ENCODE peak calls at places on chromosomes 4 and X, in six cellular contexts. U is colonic mucosa, S is MM.1S, J is stomach, I is IMR-90, Q is fibroblast of pulmonary artery. V is an unnamed sample.

GRCh38 chr4:61555789-61556188 is 355.7 kb downstream of the ADGRL3 start:
- DNase-seq in U (no peak), S (no peak), J (peak), I (peak), Q (peak), V (no peak)

GRCh38 chr4:81454498-81454897 is 17.2 kb downstream of the RASGEF1B start:
- DNase-seq in U (peak), S (no peak), J (no peak), I (peak), Q (no peak), V (peak)

GRCh38 chr4:76823516-76823915 is 74.4 kb downstream of the SOWAHB start:
- DNase-seq in U (no peak), S (no peak), J (no peak), I (peak), Q (no peak), V (peak)

GRCh38 chr4:10093801-10094552 is 22.6 kb downstream of the WDR1 start:
- DNase-seq in U (no peak), S (no peak), J (no peak), I (peak), Q (peak), V (peak)

GRCh38 chr4:10108391-10108790 is 8.2 kb downstream of the WDR1 start:
- DNase-seq in U (no peak), S (no peak), J (no peak), I (no peak), Q (no peak), V (peak)

GRCh38 chr4:26261400-26261799 is 59.4 kb upstream of the RBPJ start:
- DNase-seq in U (no peak), S (no peak), J (no peak), I (no peak), Q (no peak), V (no peak)

GRCh38 chrX:1012678-1013300 is 199.7 kb downstream of the CRLF2 start:
- DNase-seq in U (no peak), S (no peak), J (no peak), I (no peak), Q (no peak), V (no peak)

GRCh38 chrX:30215357-30215843 is at the start of gene MAGEB2:
- DNase-seq in U (no peak), S (no peak), J (no peak), I (no peak), Q (no peak), V (no peak)

GRCh38 chr4:138014664-138015288 is 227.4 kb downstream of the SLC7A11 start:
- DNase-seq in U (no peak), S (no peak), J (no peak), I (no peak), Q (no peak), V (no peak)

GRCh38 chrX:154136627-154137161 is 7.3 kb upstream of the OPN1LW start:
- DNase-seq in U (peak), S (peak), J (peak), I (peak), Q (peak), V (peak)

GRCh38 chrX:133984857-133985163 is 584 bp downstream of the GPC3 start:
- DNase-seq in U (no peak), S (no peak), J (no peak), I (no peak), Q (no peak), V (no peak)
- H3K4me3 ChIP-seq in U (no peak), S (no peak), J (peak), I (no peak), Q (no peak), V (no peak)

DNA sequence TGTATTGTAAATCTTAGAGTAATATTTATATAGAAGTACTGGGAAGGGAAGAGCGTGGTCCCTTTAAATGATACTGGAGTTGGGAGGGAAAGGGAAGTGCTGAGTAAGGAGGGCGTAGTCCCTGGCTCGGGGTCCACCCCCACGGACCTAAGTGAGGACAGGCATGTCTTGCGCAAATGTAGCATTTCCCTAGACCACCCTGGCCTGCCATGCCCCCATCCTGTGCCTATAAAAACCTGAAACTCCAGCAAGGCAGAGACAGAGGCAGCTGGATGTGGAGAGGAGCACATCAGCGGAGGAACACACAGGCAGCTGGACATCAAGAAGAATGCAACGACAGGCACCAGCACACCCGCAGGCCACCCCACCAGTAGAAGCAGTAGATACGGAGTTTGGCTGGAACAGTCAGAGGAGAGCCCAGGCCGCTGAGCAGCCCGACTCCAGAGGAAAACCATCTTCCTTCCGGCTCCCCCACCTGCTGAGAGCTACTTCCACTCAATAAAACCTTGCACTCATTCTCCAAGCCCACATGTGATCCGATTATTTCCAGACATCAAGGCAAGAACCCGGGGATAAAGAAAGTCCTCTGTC is 345.9 kb downstream of the FSTL5 start:
- DNase-seq in U (no peak), S (no peak), J (no peak), I (no peak), Q (no peak), V (no peak)
- H3K4me3 ChIP-seq in U (no peak), S (no peak), J (no peak), I (no peak), Q (no peak), V (no peak)

GRCh38 chrX:131703646-131704045 is 159.8 kb downstream of the OR13H1 start:
- DNase-seq in U (peak), S (no peak), J (no peak), I (no peak), Q (no peak), V (no peak)

GRCh38 chrX:131709553-131709952 is 165.7 kb downstream of the OR13H1 start:
- DNase-seq in U (no peak), S (no peak), J (no peak), I (no peak), Q (no peak), V (no peak)

DNA sequence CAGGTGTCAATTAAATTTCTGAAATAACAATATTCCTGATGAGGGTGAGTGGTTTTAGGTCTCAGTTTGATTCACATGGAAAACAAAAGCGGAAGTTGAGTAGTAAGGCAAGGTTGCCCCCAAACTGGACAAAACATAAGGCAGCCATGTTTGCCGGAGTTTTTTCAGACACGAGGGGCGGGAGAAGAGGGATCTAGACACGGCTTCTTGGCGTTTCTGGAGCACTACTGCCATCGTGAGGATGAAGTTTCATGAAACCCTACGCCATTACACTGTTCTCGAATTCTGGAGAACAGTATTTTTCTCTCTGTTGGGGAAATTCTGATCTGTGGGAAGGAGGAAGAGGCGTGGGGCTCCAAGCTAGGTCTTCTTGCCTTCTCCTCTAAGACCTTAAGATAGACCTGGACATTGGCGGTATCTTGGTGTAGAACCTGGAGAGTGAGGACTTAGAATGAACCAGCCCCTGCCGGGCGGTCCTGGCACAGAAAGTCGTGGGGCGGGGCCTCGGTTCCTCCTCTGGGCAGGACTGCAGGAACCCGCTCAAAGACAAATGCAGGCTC is 160.3 kb downstream of the OR13H1 start:
- DNase-seq in U (peak), S (peak), J (peak), I (peak), Q (no peak), V (peak)
- H3K4me3 ChIP-seq in U (peak), S (peak), J (peak), I (peak), Q (no peak), V (no peak)

GRCh38 chr4:175413561-175413960 is 398.5 kb downstream of the GPM6A start:
- DNase-seq in U (no peak), S (peak), J (no peak), I (no peak), Q (no peak), V (peak)
- H3K4me3 ChIP-seq in U (no peak), S (no peak), J (no peak), I (no peak), Q (no peak), V (no peak)

GRCh38 chrX:12946406-12946805 is 28.5 kb upstream of the TMSB4X start:
- DNase-seq in U (no peak), S (no peak), J (no peak), I (no peak), Q (no peak), V (no peak)

GRCh38 chrX:12946838-12947544 is 27.9 kb upstream of the TMSB4X start:
- DNase-seq in U (peak), S (peak), J (peak), I (peak), Q (peak), V (peak)

GRCh38 chrX:12949205-12949926 is 25.5 kb upstream of the TMSB4X start:
- DNase-seq in U (no peak), S (no peak), J (no peak), I (peak), Q (no peak), V (peak)

GRCh38 chrX:12948495-12948894 is 26.4 kb upstream of the TMSB4X start:
- DNase-seq in U (no peak), S (no peak), J (no peak), I (no peak), Q (no peak), V (no peak)

GRCh38 chrX:12947545-12948235 is 27.2 kb upstream of the TMSB4X start:
- DNase-seq in U (no peak), S (no peak), J (no peak), I (no peak), Q (no peak), V (no peak)
- H3K4me3 ChIP-seq in U (no peak), S (no peak), J (no peak), I (no peak), Q (no peak), V (no peak)

GRCh38 chr4:103719320-103720204 is at the start of gene TACR3:
- DNase-seq in U (no peak), S (no peak), J (no peak), I (no peak), Q (no peak), V (peak)

GRCh38 chr4:103720661-103721060 is 876 bp upstream of the TACR3 start:
- DNase-seq in U (no peak), S (no peak), J (no peak), I (no peak), Q (no peak), V (no peak)

GRCh38 chr4:103721251-103721650 is 1.5 kb upstream of the TACR3 start:
- DNase-seq in U (no peak), S (no peak), J (no peak), I (no peak), Q (no peak), V (peak)

DNA sequence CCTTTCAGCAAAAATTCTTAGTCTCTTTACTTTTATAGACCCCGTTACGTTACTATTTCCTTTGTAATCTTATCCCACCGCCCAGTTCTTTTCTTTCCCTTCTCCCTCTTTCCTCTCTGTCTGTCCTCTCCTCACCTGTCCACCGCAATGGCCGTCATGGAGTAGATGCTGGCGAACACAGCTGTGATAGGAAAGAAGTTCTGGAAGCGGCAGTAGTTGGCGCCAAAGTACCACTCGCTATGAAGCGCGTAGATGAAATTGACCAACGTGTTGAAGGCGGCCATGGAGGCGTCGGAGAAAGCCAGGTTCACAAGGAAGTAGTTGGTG is 829 bp downstream of the TACR3 start:
- DNase-seq in U (no peak), S (no peak), J (no peak), I (no peak), Q (no peak), V (no peak)
- H3K4me3 ChIP-seq in U (no peak), S (no peak), J (no peak), I (no peak), Q (no peak), V (no peak)

V was measured in GM23248.